ENCODE peak calls at places on chromosomes 2 and 18, in ten cellular contexts. Y is HAP-1; B is cardiac fibroblast; S is lower leg skin; H is stomach; U is sciatic nerve; X is activated T-cell treated with anti-CD3 and anti-CD28 coated beads, Interleukin-2, amount 50 U/mL, for 24 hours; V is AG04450; D is Ammon's horn; Z is endothelial cell. Q is an unnamed sample.

GRCh38 chr2:60554649-60555065 is 1.2 kb upstream of the BCL11A start:
- DNase-seq in Y (peak; percentile 70), B (no peak), S (no peak), H (no peak), U (no peak), X (no peak), V (no peak), D (no peak), Z (peak; percentile 49), Q (peak; percentile 73)

GRCh38 chr2:38254796-38255195 is 122.3 kb downstream of the ATL2 start:
- DNase-seq in Y (no peak), B (no peak), S (no peak), H (no peak), U (no peak), X (no peak), V (no peak), D (no peak), Z (no peak), Q (peak; percentile 43)

GRCh38 chr2:236359426-236359825 is 95.2 kb upstream of the ASB18 start:
- DNase-seq in Y (no peak), B (no peak), S (no peak), H (no peak), U (no peak), X (no peak), V (no peak), D (no peak), Z (no peak), Q (no peak)

GRCh38 chr2:85867556-85868292 is 21.1 kb downstream of the ST3GAL5 start:
- DNase-seq in Y (no peak), B (no peak), S (no peak), H (no peak), U (no peak), X (no peak), V (no peak), D (no peak), Z (no peak), Q (no peak)

GRCh38 chr2:238462782-238463396 is 36.2 kb downstream of the ASB1 start:
- DNase-seq in Y (no peak), B (peak; percentile 82), S (no peak), H (no peak), U (no peak), X (no peak), V (peak; percentile 11), D (no peak), Z (no peak), Q (no peak)

GRCh38 chr2:207054521-207054920 is 111.2 kb downstream of the KLF7 start:
- DNase-seq in Y (no peak), B (peak; percentile 66), S (no peak), H (no peak), U (no peak), X (no peak), V (no peak), D (no peak), Z (no peak), Q (no peak)

GRCh38 chr2:100041385-100041784 is 101.0 kb downstream of the AFF3 start:
- DNase-seq in Y (no peak), B (no peak), S (no peak), H (no peak), U (no peak), X (no peak), V (no peak), D (no peak), Z (no peak), Q (no peak)

GRCh38 chr18:23504720-23505119 is 1.4 kb downstream of the RMC1 start:
- DNase-seq in Y (no peak), B (no peak), S (no peak), H (no peak), U (no peak), X (no peak), V (no peak), D (no peak), Z (no peak), Q (no peak)

GRCh38 chr2:199989822-199990221 is 34.4 kb downstream of the MAIP1 start:
- DNase-seq in Y (no peak), B (no peak), S (no peak), H (no peak), U (no peak), X (no peak), V (no peak), D (no peak), Z (no peak), Q (no peak)

Q was measured in thyroid gland.